ENCODE peak calls at places on chromosomes 2 and 18, in ten cellular contexts. V is NAMALWA; O is amygdala; W is ovary; U is stimulated activated CD8-positive, alpha-beta memory T cell treated with anti-CD3 and anti-CD28 coated beads, Interleukin-4, amount 100 ng/mL, for 4 hours; T is left ventricle myocardium inferior; H is stimulated activated CD4-positive, alpha-beta T cell treated with anti-CD3 and anti-CD28 coated beads, Interleukin-2, amount 100 ng/mL, for 24 hours; C is NCI-H69; D is ureter; B is cerebellum. E is an unnamed sample.

GRCh38 chr2:191045141-191045540 is 31.2 kb upstream of the STAT1 start:
- DNase-seq in H (no peak), C (no peak), W (no peak), B (no peak), U (no peak), D (no peak), O (no peak), V (no peak), T (no peak), E (no peak)

GRCh38 chr18:50009772-50010171 is 185.2 kb downstream of the MYO5B start:
- DNase-seq in C (peak; percentile 92), U (peak; percentile 4), V (peak; percentile 79), O (peak; percentile 4), W (no peak), T (no peak), B (no peak), D (peak; percentile 45), H (peak; percentile 34), E (peak; percentile 6)

GRCh38 chr2:46050027-46050426 is 247.2 kb upstream of the EPAS1 start:
- DNase-seq in H (no peak), T (no peak), W (no peak), C (no peak), O (no peak), V (no peak), U (no peak), D (no peak), B (no peak), E (no peak)

GRCh38 chr2:183224933-183225332 is 100.7 kb downstream of the NUP35 start:
- DNase-seq in C (no peak), O (no peak), D (no peak), W (no peak), B (no peak), V (no peak), H (no peak), U (no peak), T (no peak), E (no peak)

GRCh38 chr2:217599906-217600305 is 402.9 kb downstream of the TNS1 start:
- DNase-seq in V (no peak), U (no peak), T (no peak), W (no peak), D (no peak), O (no peak), C (no peak), H (no peak), B (no peak), E (no peak)

GRCh38 chr2:18788590-18788989 is 199.2 kb upstream of the NT5C1B start:
- DNase-seq in B (no peak), T (peak; percentile 43), C (peak; percentile 45), U (no peak), H (no peak), V (no peak), D (no peak), O (no peak), W (no peak), E (no peak)

GRCh38 chr2:5290911-5291546 is 401.2 kb upstream of the SOX11 start:
- DNase-seq in U (no peak), T (no peak), B (no peak), H (no peak), C (peak; percentile 11), V (peak; percentile 4), O (no peak), D (no peak), W (no peak), E (no peak)

GRCh38 chr2:25714740-25715139 is 41.4 kb upstream of the DTNB start:
- DNase-seq in H (no peak), T (no peak), U (no peak), C (peak; percentile 19), O (no peak), B (no peak), D (no peak), V (no peak), W (no peak), E (no peak)

GRCh38 chr2:166134252-166135151 is 6.7 kb upstream of the SCN1A start:
- DNase-seq in C (no peak), V (no peak), T (no peak), O (no peak), U (no peak), B (no peak), H (no peak), D (no peak), W (no peak), E (no peak)

GRCh38 chr18:22318745-22319407 is 98.8 kb downstream of the CTAGE1 start:
- DNase-seq in B (no peak), C (no peak), O (no peak), H (no peak), T (no peak), D (no peak), W (no peak), V (no peak), U (no peak), E (no peak)

GRCh38 chr2:224507789-224508188 is 77.4 kb downstream of the CUL3 start:
- DNase-seq in W (no peak), U (no peak), T (no peak), V (no peak), B (no peak), C (no peak), H (no peak), D (no peak), O (no peak), E (no peak)

GRCh38 chr2:172869861-172870260 is 134.2 kb downstream of the RAPGEF4 start:
- DNase-seq in D (no peak), C (no peak), H (no peak), T (no peak), U (no peak), O (no peak), W (no peak), V (no peak), B (no peak), E (no peak)

GRCh38 chr2:9594361-9595063 is 36.3 kb downstream of the YWHAQ start:
- DNase-seq in V (no peak), U (no peak), B (no peak), H (no peak), W (no peak), O (no peak), C (no peak), D (no peak), T (no peak), E (no peak)

GRCh38 chr18:29164020-29164706 is 987.2 kb upstream of the CDH2 start:
- DNase-seq in W (no peak), D (no peak), U (no peak), O (no peak), C (peak; percentile 36), T (no peak), V (no peak), H (no peak), B (no peak), E (no peak)

GRCh38 chr18:10660485-10660884 is 134.7 kb downstream of the NAPG start:
- DNase-seq in W (no peak), C (no peak), V (peak; percentile 67), D (no peak), T (no peak), U (no peak), B (no peak), O (no peak), H (no peak), E (no peak)

GRCh38 chr18:34709631-34710429 is at the start of gene DTNA:
- DNase-seq in D (no peak), U (no peak), B (no peak), T (no peak), H (no peak), C (peak; percentile 95), V (peak; percentile 24), W (no peak), O (no peak), E (no peak)

GRCh38 chr2:116733699-116734098 is 1080.8 kb upstream of the DDX18 start:
- DNase-seq in D (no peak), C (peak; percentile 40), V (no peak), O (no peak), T (no peak), H (no peak), B (no peak), U (no peak), W (no peak), E (no peak)

GRCh38 chr2:62934501-62934900 is 116.1 kb upstream of the OTX1 start:
- DNase-seq in H (no peak), O (no peak), V (no peak), W (no peak), D (no peak), C (no peak), T (no peak), U (no peak), B (no peak), E (no peak)

GRCh38 chr2:109448946-109449788 is 164.6 kb downstream of the SEPTIN10 start:
- DNase-seq in B (peak; percentile 50), H (no peak), U (no peak), T (peak; percentile 69), C (no peak), W (no peak), O (peak; percentile 19), V (peak; percentile 9), D (peak; percentile 66), E (no peak)

GRCh38 chr18:12376034-12376717 is 851 bp downstream of the AFG3L2 start:
- DNase-seq in O (no peak), H (peak; percentile 24), C (peak; percentile 72), D (peak; percentile 56), T (peak; percentile 57), V (peak; percentile 64), B (no peak), U (no peak), W (peak; percentile 35), E (no peak)

GRCh38 chr2:5539281-5540211 is 152.6 kb upstream of the SOX11 start:
- DNase-seq in O (no peak), C (peak; percentile 52), B (no peak), H (no peak), V (no peak), W (no peak), U (no peak), T (no peak), D (no peak), E (no peak)

GRCh38 chr2:15355386-15355785 is 205.7 kb downstream of the NBAS start:
- DNase-seq in V (no peak), D (no peak), H (no peak), C (no peak), B (no peak), T (no peak), U (no peak), O (no peak), W (no peak), E (no peak)

GRCh38 chr2:61421611-61422010 is 49.3 kb downstream of the USP34 start:
- DNase-seq in T (no peak), C (no peak), O (no peak), B (no peak), H (no peak), U (no peak), W (no peak), D (no peak), V (no peak), E (no peak)

GRCh38 chr2:100900156-100900795 is 80.3 kb downstream of the NPAS2 start:
- DNase-seq in D (no peak), B (no peak), V (no peak), T (no peak), U (no peak), W (no peak), H (no peak), C (no peak), O (no peak), E (no peak)

GRCh38 chr2:171878481-171878993 is 15.5 kb downstream of the SLC25A12 start:
- DNase-seq in H (no peak), U (no peak), T (no peak), B (no peak), V (no peak), W (peak; percentile 44), C (peak; percentile 44), O (no peak), D (peak; percentile 57), E (no peak)

GRCh38 chr2:8761529-8762164 is 75.8 kb downstream of the KIDINS220 start:
- DNase-seq in D (no peak), W (no peak), O (no peak), C (peak; percentile 43), V (peak; percentile 65), T (no peak), B (peak; percentile 49), H (no peak), U (no peak), E (no peak)

GRCh38 chr2:208033701-208034502 is 8.6 kb upstream of the PLEKHM3 start:
- DNase-seq in H (no peak), W (no peak), B (no peak), U (no peak), T (peak; percentile 20), D (no peak), V (peak; percentile 42), C (peak; percentile 30), O (no peak), E (no peak)

GRCh38 chr2:234960091-234961088 is 8.6 kb downstream of the SH3BP4 start:
- DNase-seq in T (no peak), U (no peak), D (no peak), C (peak; percentile 40), H (no peak), O (no peak), W (peak; percentile 1), B (no peak), V (no peak), E (no peak)

E was measured in stimulated activated naive CD4-positive, alpha-beta T cell treated with Interleukin-2 at 50 U/mL for 16 hours.